ENCODE peak calls at places on chromosomes 4 and X, in four cellular contexts. One of them, this sample, is unnamed.

GRCh38 chr4:25106363-25107151 is 53.7 kb downstream of the SEPSECS start:
- DNase-seq in NCI-H1417: no peak
- DNase-seq in nucleus accumbens: no peak
- DNase-seq in HEK293T: no peak
- DNase-seq in this sample: no peak

GRCh38 chr4:55588160-55588559 is 3.9 kb downstream of the PDCL2 start:
- DNase-seq in NCI-H1417: no peak
- DNase-seq in nucleus accumbens: no peak
- DNase-seq in HEK293T: no peak
- DNase-seq in this sample: no peak

GRCh38 chrX:124249345-124249744 is 83.1 kb upstream of the TEX13D start:
- DNase-seq in NCI-H1417: no peak
- DNase-seq in nucleus accumbens: no peak
- DNase-seq in HEK293T: no peak
- DNase-seq in this sample: no peak

GRCh38 chrX:14359316-14359715 is 170.0 kb upstream of the GLRA2 start:
- DNase-seq in NCI-H1417: no peak
- DNase-seq in nucleus accumbens: no peak
- DNase-seq in HEK293T: no peak
- DNase-seq in this sample: no peak

GRCh38 chr4:16685536-16685935 is 212.9 kb downstream of the LDB2 start:
- DNase-seq in NCI-H1417: no peak
- DNase-seq in nucleus accumbens: no peak
- DNase-seq in HEK293T: no peak
- DNase-seq in this sample: no peak

GRCh38 chr4:152620915-152621314 is 58.9 kb downstream of the TMEM154 start:
- DNase-seq in NCI-H1417: no peak
- DNase-seq in nucleus accumbens: no peak
- DNase-seq in HEK293T: no peak
- DNase-seq in this sample: no peak

GRCh38 chrX:153765138-153766079 is 1.4 kb downstream of the PLXNB3 start:
- DNase-seq in NCI-H1417: no peak
- DNase-seq in nucleus accumbens: peak; percentile 96
- DNase-seq in HEK293T: no peak
- DNase-seq in this sample: no peak

GRCh38 chr4:141099326-141099725 is 33.9 kb downstream of the RNF150 start:
- DNase-seq in NCI-H1417: no peak
- DNase-seq in nucleus accumbens: no peak
- DNase-seq in HEK293T: no peak
- DNase-seq in this sample: no peak

GRCh38 chr4:150569384-150569987 is 12.5 kb upstream of the MAB21L2 start:
- DNase-seq in NCI-H1417: no peak
- DNase-seq in nucleus accumbens: no peak
- DNase-seq in HEK293T: no peak
- DNase-seq in this sample: no peak

GRCh38 chrX:133273180-133273579 is 55.0 kb upstream of the TFDP3 start:
- DNase-seq in NCI-H1417: no peak
- DNase-seq in nucleus accumbens: no peak
- DNase-seq in HEK293T: no peak
- DNase-seq in this sample: no peak

GRCh38 chr4:126661194-126661593 is 971.6 kb upstream of the INTU start:
- DNase-seq in NCI-H1417: no peak
- DNase-seq in nucleus accumbens: no peak
- DNase-seq in HEK293T: no peak
- DNase-seq in this sample: no peak

GRCh38 chr4:121138014-121138413 is 26.1 kb downstream of the TNIP3 start:
- DNase-seq in NCI-H1417: no peak
- DNase-seq in nucleus accumbens: no peak
- DNase-seq in HEK293T: no peak
- DNase-seq in this sample: no peak